ENCODE peak calls at places on chromosomes 2 and 18, in five cellular contexts. One of them, this sample, is unnamed.

GRCh38 chr18:2654105-2654827 is 1.3 kb upstream of the SMCHD1 start:
- DNase-seq in progenitor cell of endocrine pancreas: no peak
- DNase-seq in endothelial cell: no peak
- DNase-seq in epithelial cell of esophagus: peak
- DNase-seq in body of pancreas: no peak
- DNase-seq in this sample: no peak

GRCh38 chr2:86315084-86315483 is 22.3 kb downstream of the REEP1 start:
- DNase-seq in progenitor cell of endocrine pancreas: no peak
- DNase-seq in endothelial cell: no peak
- DNase-seq in epithelial cell of esophagus: no peak
- DNase-seq in body of pancreas: no peak
- DNase-seq in this sample: no peak

GRCh38 chr2:45821558-45822271 is 170.2 kb downstream of the PRKCE start:
- DNase-seq in progenitor cell of endocrine pancreas: no peak
- DNase-seq in endothelial cell: no peak
- DNase-seq in epithelial cell of esophagus: peak
- DNase-seq in body of pancreas: peak
- DNase-seq in this sample: no peak

GRCh38 chr2:100814043-100814442 is 5.9 kb upstream of the NPAS2 start:
- DNase-seq in progenitor cell of endocrine pancreas: no peak
- DNase-seq in endothelial cell: no peak
- DNase-seq in epithelial cell of esophagus: no peak
- DNase-seq in body of pancreas: no peak
- DNase-seq in this sample: no peak

GRCh38 chr18:2847341-2848144 is 737 bp downstream of the EMILIN2 start:
- DNase-seq in progenitor cell of endocrine pancreas: peak
- DNase-seq in endothelial cell: peak
- DNase-seq in epithelial cell of esophagus: no peak
- DNase-seq in body of pancreas: no peak
- DNase-seq in this sample: peak

GRCh38 chr18:57771626-57772025 is 31.5 kb downstream of the ATP8B1 start:
- DNase-seq in progenitor cell of endocrine pancreas: no peak
- DNase-seq in endothelial cell: no peak
- DNase-seq in epithelial cell of esophagus: peak
- DNase-seq in body of pancreas: no peak
- DNase-seq in this sample: no peak

GRCh38 chr2:65390134-65390533 is 42.3 kb downstream of the SPRED2 start:
- DNase-seq in progenitor cell of endocrine pancreas: no peak
- DNase-seq in endothelial cell: no peak
- DNase-seq in epithelial cell of esophagus: no peak
- DNase-seq in body of pancreas: no peak
- DNase-seq in this sample: no peak

GRCh38 chr18:57581301-57581934 is 5.1 kb downstream of the FECH start:
- DNase-seq in progenitor cell of endocrine pancreas: no peak
- DNase-seq in endothelial cell: no peak
- DNase-seq in epithelial cell of esophagus: no peak
- DNase-seq in body of pancreas: no peak
- DNase-seq in this sample: no peak

GRCh38 chr18:62249478-62250097 is 62.5 kb downstream of the RELCH start:
- DNase-seq in progenitor cell of endocrine pancreas: peak
- DNase-seq in endothelial cell: peak
- DNase-seq in epithelial cell of esophagus: peak
- DNase-seq in body of pancreas: peak
- DNase-seq in this sample: peak

GRCh38 chr2:224448236-224448635 is 46.3 kb upstream of the FAM124B start:
- DNase-seq in progenitor cell of endocrine pancreas: no peak
- DNase-seq in endothelial cell: no peak
- DNase-seq in epithelial cell of esophagus: peak
- DNase-seq in body of pancreas: no peak
- DNase-seq in this sample: no peak

GRCh38 chr2:163419000-163419575 is 316.7 kb downstream of the FIGN start:
- DNase-seq in progenitor cell of endocrine pancreas: no peak
- DNase-seq in endothelial cell: no peak
- DNase-seq in epithelial cell of esophagus: no peak
- DNase-seq in body of pancreas: no peak
- DNase-seq in this sample: no peak

GRCh38 chr2:240426797-240427721 is 8.4 kb upstream of the GPC1 start:
- DNase-seq in progenitor cell of endocrine pancreas: peak
- DNase-seq in endothelial cell: no peak
- DNase-seq in epithelial cell of esophagus: peak
- DNase-seq in body of pancreas: peak
- DNase-seq in this sample: peak

GRCh38 chr18:75429975-75430374 is 2.5 kb upstream of the SMIM21 start:
- DNase-seq in progenitor cell of endocrine pancreas: no peak
- DNase-seq in endothelial cell: no peak
- DNase-seq in epithelial cell of esophagus: no peak
- DNase-seq in body of pancreas: no peak
- DNase-seq in this sample: no peak

GRCh38 chr2:100730290-100730868 is 89.6 kb upstream of the NPAS2 start:
- DNase-seq in progenitor cell of endocrine pancreas: no peak
- DNase-seq in endothelial cell: peak
- DNase-seq in epithelial cell of esophagus: peak
- DNase-seq in body of pancreas: peak
- DNase-seq in this sample: peak

GRCh38 chr2:72755647-72756423 is 70.0 kb downstream of the EXOC6B start:
- DNase-seq in progenitor cell of endocrine pancreas: no peak
- DNase-seq in endothelial cell: no peak
- DNase-seq in epithelial cell of esophagus: peak
- DNase-seq in body of pancreas: no peak
- DNase-seq in this sample: no peak

DNA sequence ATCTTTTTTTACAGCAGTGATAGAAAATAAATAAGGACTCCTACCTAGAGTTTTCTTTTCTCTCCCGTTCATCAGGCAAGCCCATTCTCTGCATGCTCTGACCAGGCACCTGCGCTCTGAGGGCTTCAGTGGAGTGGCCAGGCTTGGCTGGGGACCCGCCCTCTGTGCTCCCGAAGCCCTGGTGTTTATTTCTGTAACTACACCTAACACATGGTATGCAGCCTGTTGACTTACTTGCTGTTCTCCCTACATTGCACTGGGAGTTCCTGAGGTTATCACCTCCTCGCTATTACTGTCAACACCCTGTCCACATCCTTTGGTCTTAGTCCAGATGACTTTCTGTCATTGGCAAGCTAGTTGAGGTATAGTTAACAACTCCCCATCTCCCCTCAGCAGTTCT is 317.7 kb downstream of the LPIN1 start:
- DNase-seq in progenitor cell of endocrine pancreas: no peak
- DNase-seq in endothelial cell: no peak
- DNase-seq in epithelial cell of esophagus: no peak
- DNase-seq in body of pancreas: no peak
- DNase-seq in this sample: no peak
- TF ChIP-seq CTCF in progenitor cell of endocrine pancreas: no peak
- TF ChIP-seq CTCF in endothelial cell: no peak
- TF ChIP-seq CTCF in epithelial cell of esophagus: no peak
- TF ChIP-seq CTCF in body of pancreas: no peak
- TF ChIP-seq CTCF in this sample: no peak

GRCh38 chr2:113236367-113237159 is 42.2 kb downstream of the PAX8 start:
- DNase-seq in progenitor cell of endocrine pancreas: no peak
- DNase-seq in endothelial cell: no peak
- DNase-seq in epithelial cell of esophagus: peak
- DNase-seq in body of pancreas: no peak
- DNase-seq in this sample: no peak

GRCh38 chr2:113232730-113233129 is 46.0 kb downstream of the PAX8 start:
- DNase-seq in progenitor cell of endocrine pancreas: no peak
- DNase-seq in endothelial cell: no peak
- DNase-seq in epithelial cell of esophagus: no peak
- DNase-seq in body of pancreas: no peak
- DNase-seq in this sample: no peak

GRCh38 chr2:113232123-113232522 is 46.6 kb downstream of the PAX8 start:
- DNase-seq in progenitor cell of endocrine pancreas: no peak
- DNase-seq in endothelial cell: no peak
- DNase-seq in epithelial cell of esophagus: no peak
- DNase-seq in body of pancreas: no peak
- DNase-seq in this sample: no peak

GRCh38 chr2:113234721-113235346 is 43.9 kb downstream of the PAX8 start:
- DNase-seq in progenitor cell of endocrine pancreas: no peak
- DNase-seq in endothelial cell: no peak
- DNase-seq in epithelial cell of esophagus: no peak
- DNase-seq in body of pancreas: no peak
- DNase-seq in this sample: no peak

DNA sequence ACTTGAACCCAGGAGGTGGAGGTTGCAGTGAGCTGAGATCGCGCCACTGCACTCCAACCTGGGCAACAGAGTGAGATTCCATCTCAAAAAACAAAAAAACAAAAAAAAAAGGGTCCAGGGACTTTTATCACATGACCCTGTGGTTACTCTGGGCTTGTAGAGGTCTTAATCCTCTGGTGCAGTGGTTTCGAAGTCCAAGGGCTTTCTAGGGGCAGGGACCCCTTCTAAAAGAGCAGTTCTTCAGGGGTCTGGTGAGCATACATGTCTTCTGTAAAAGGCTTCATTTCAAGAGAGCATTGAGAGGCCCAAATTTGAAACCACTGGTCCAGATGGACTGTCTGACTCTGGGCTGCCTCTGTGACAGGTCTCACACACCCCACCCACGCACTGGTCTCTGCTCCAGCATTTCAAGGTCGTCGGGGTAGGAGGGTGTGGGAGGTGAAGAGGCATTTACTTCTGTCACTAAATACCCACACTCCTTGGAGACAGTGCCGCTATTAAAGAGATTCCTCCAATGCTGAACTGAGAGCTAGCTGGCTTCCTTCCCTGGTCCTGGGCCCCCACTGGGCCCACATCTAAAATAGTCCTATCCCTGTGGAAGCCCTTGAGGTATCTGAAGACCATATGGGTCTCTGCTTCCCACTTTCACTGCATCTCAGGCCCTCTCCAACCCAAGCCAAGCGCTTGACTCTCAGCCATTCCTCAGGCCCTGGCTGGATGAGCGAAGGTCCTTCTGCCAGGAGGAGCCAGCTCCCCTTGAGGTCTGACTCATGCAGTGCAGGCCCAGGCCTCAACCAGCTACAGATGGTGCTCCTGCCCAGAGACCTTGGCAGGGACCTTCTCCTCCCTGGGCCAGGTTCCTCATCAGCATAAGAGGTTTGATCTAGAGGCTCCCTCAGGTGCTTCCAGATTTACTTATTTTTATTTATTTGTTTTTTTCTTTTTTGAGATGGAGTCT is 44.8 kb downstream of the PAX8 start:
- DNase-seq in progenitor cell of endocrine pancreas: no peak
- DNase-seq in endothelial cell: no peak
- DNase-seq in epithelial cell of esophagus: peak
- DNase-seq in body of pancreas: no peak
- DNase-seq in this sample: no peak
- TF ChIP-seq CTCF in progenitor cell of endocrine pancreas: no peak
- TF ChIP-seq CTCF in endothelial cell: no peak
- TF ChIP-seq CTCF in epithelial cell of esophagus: peak
- TF ChIP-seq CTCF in body of pancreas: peak
- TF ChIP-seq CTCF in this sample: peak

GRCh38 chr2:9769171-9770005 is 73.9 kb upstream of the TAF1B start:
- DNase-seq in progenitor cell of endocrine pancreas: no peak
- DNase-seq in endothelial cell: no peak
- DNase-seq in epithelial cell of esophagus: no peak
- DNase-seq in body of pancreas: no peak
- DNase-seq in this sample: peak

GRCh38 chr2:9770308-9771100 is 72.8 kb upstream of the TAF1B start:
- DNase-seq in progenitor cell of endocrine pancreas: peak
- DNase-seq in endothelial cell: peak
- DNase-seq in epithelial cell of esophagus: peak
- DNase-seq in body of pancreas: peak
- DNase-seq in this sample: peak

GRCh38 chr2:9767656-9768281 is 75.5 kb upstream of the TAF1B start:
- DNase-seq in progenitor cell of endocrine pancreas: no peak
- DNase-seq in endothelial cell: no peak
- DNase-seq in epithelial cell of esophagus: no peak
- DNase-seq in body of pancreas: no peak
- DNase-seq in this sample: no peak

GRCh38 chr2:9770006-9770307 is 73.3 kb upstream of the TAF1B start:
- DNase-seq in progenitor cell of endocrine pancreas: no peak
- DNase-seq in endothelial cell: no peak
- DNase-seq in epithelial cell of esophagus: no peak
- DNase-seq in body of pancreas: no peak
- DNase-seq in this sample: no peak

DNA sequence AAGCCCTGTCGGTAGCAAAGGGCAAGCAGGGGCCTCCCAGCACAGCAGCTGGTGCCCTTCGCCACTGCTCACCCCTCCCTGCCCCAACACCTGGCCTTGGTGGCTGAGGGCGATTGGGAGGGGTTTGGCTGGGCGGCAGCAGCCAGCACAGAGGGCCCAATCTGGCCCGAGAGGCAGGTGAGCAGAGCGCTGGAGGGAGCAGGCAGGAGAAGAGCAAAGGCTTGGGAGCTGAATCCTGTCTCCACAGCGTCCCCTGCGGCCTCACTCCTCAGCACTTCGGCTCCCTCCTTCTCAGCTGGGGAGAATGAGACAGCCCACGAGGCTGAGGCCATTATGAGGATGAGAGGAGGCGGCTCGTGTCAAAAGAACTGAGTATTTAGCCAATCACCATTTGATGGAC is 74.9 kb upstream of the TAF1B start:
- DNase-seq in progenitor cell of endocrine pancreas: peak
- DNase-seq in endothelial cell: peak
- DNase-seq in epithelial cell of esophagus: no peak
- DNase-seq in body of pancreas: peak
- DNase-seq in this sample: peak
- TF ChIP-seq CTCF in progenitor cell of endocrine pancreas: peak
- TF ChIP-seq CTCF in endothelial cell: peak
- TF ChIP-seq CTCF in epithelial cell of esophagus: no peak
- TF ChIP-seq CTCF in body of pancreas: peak
- TF ChIP-seq CTCF in this sample: peak

GRCh38 chr2:96918092-96918753 is 48.3 kb upstream of the SEMA4C start:
- DNase-seq in progenitor cell of endocrine pancreas: no peak
- DNase-seq in endothelial cell: no peak
- DNase-seq in epithelial cell of esophagus: no peak
- DNase-seq in body of pancreas: no peak
- DNase-seq in this sample: no peak

GRCh38 chr2:96918754-96919550 is 49.1 kb upstream of the SEMA4C start:
- DNase-seq in progenitor cell of endocrine pancreas: no peak
- DNase-seq in endothelial cell: no peak
- DNase-seq in epithelial cell of esophagus: no peak
- DNase-seq in body of pancreas: no peak
- DNase-seq in this sample: no peak

GRCh38 chr2:96917008-96917575 is 47.2 kb upstream of the SEMA4C start:
- DNase-seq in progenitor cell of endocrine pancreas: no peak
- DNase-seq in endothelial cell: no peak
- DNase-seq in epithelial cell of esophagus: peak
- DNase-seq in body of pancreas: no peak
- DNase-seq in this sample: no peak

GRCh38 chr2:96914332-96914731 is 44.5 kb upstream of the SEMA4C start:
- DNase-seq in progenitor cell of endocrine pancreas: no peak
- DNase-seq in endothelial cell: no peak
- DNase-seq in epithelial cell of esophagus: peak
- DNase-seq in body of pancreas: no peak
- DNase-seq in this sample: no peak

GRCh38 chr2:96916156-96917007 is 46.5 kb upstream of the SEMA4C start:
- DNase-seq in progenitor cell of endocrine pancreas: no peak
- DNase-seq in endothelial cell: no peak
- DNase-seq in epithelial cell of esophagus: no peak
- DNase-seq in body of pancreas: no peak
- DNase-seq in this sample: no peak
- TF ChIP-seq CTCF in progenitor cell of endocrine pancreas: no peak
- TF ChIP-seq CTCF in endothelial cell: no peak
- TF ChIP-seq CTCF in epithelial cell of esophagus: no peak
- TF ChIP-seq CTCF in body of pancreas: no peak
- TF ChIP-seq CTCF in this sample: no peak